ENCODE peak calls at places on chromosomes 4 and X, in ten cellular contexts. S, Z, G, P, K, I, M, R, F and H are unnamed samples.

GRCh38 chrX:71177327-71177726 is 32.7 kb downstream of the NLGN3 start:
- DNase-seq in S (no peak), Z (peak; percentile 42), G (no peak), P (no peak), K (no peak), I (no peak), M (no peak), R (no peak), F (no peak), H (peak; percentile 17)

GRCh38 chr4:65971686-65972085 is 301.4 kb upstream of the EPHA5 start:
- DNase-seq in S (no peak), Z (no peak), G (no peak), P (no peak), K (no peak), I (no peak), M (peak; percentile 60), R (no peak), F (no peak), H (no peak)

GRCh38 chrX:129123795-129124194 is 399.5 kb downstream of the SMARCA1 start:
- DNase-seq in S (no peak), Z (no peak), G (no peak), P (no peak), K (no peak), I (no peak), M (no peak), R (no peak), F (no peak), H (no peak)

GRCh38 chr4:67928547-67928946 is 34.7 kb downstream of the TMPRSS11A start:
- DNase-seq in S (no peak), Z (no peak), G (no peak), P (no peak), K (no peak), I (no peak), M (peak; percentile 6), R (no peak), F (no peak), H (peak; percentile 22)

GRCh38 chr4:134544303-134544761 is 342.7 kb upstream of the PABPC4L start:
- DNase-seq in S (no peak), Z (no peak), G (no peak), P (no peak), K (no peak), I (peak; percentile 32), M (peak; percentile 26), R (no peak), F (peak; percentile 74), H (peak; percentile 11)

GRCh38 chrX:132023896-132024386 is 839 bp downstream of the STK26 start:
- DNase-seq in S (no peak), Z (no peak), G (peak; percentile 19), P (no peak), K (peak; percentile 56), I (no peak), M (peak; percentile 68), R (no peak), F (no peak), H (no peak)

GRCh38 chrX:68999931-69000330 is 165.3 kb downstream of the PJA1 start:
- DNase-seq in S (no peak), Z (no peak), G (no peak), P (no peak), K (no peak), I (no peak), M (no peak), R (no peak), F (no peak), H (no peak)

GRCh38 chr4:185224597-185224996 is 15.2 kb downstream of the SNX25 start:
- DNase-seq in S (no peak), Z (no peak), G (no peak), P (no peak), K (no peak), I (no peak), M (no peak), R (no peak), F (no peak), H (no peak)

GRCh38 chrX:100976211-100976610 is 6.7 kb downstream of the ARL13A start:
- DNase-seq in S (peak; percentile 39), Z (no peak), G (no peak), P (no peak), K (no peak), I (no peak), M (no peak), R (no peak), F (no peak), H (no peak)

GRCh38 chrX:134171661-134172587 is 65.1 kb upstream of the CCDC160 start:
- DNase-seq in S (no peak), Z (peak; percentile 18), G (no peak), P (peak; percentile 34), K (no peak), I (peak; percentile 40), M (peak; percentile 75), R (no peak), F (no peak), H (no peak)

GRCh38 chrX:124504106-124504983 is 158.0 kb downstream of the SH2D1A start:
- DNase-seq in S (no peak), Z (no peak), G (no peak), P (no peak), K (no peak), I (no peak), M (no peak), R (no peak), F (no peak), H (no peak)

GRCh38 chr4:19523964-19524363 is 727.7 kb upstream of the SLIT2 start:
- DNase-seq in S (no peak), Z (no peak), G (no peak), P (no peak), K (no peak), I (no peak), M (no peak), R (no peak), F (no peak), H (no peak)

GRCh38 chr4:41507292-41507933 is 30.5 kb upstream of the LIMCH1 start:
- DNase-seq in S (no peak), Z (no peak), G (no peak), P (no peak), K (no peak), I (no peak), M (no peak), R (no peak), F (no peak), H (peak; percentile 51)

GRCh38 chrX:50827996-50828395 is 14.0 kb upstream of the SHROOM4 start:
- DNase-seq in S (peak; percentile 55), Z (no peak), G (no peak), P (no peak), K (no peak), I (peak; percentile 30), M (no peak), R (no peak), F (no peak), H (no peak)

GRCh38 chrX:42094208-42094607 is 170.9 kb upstream of the CASK start:
- DNase-seq in S (peak; percentile 7), Z (no peak), G (no peak), P (no peak), K (no peak), I (peak; percentile 12), M (no peak), R (no peak), F (no peak), H (peak; percentile 32)

GRCh38 chr4:189802884-189803283 is 137.8 kb upstream of the FRG1 start:
- DNase-seq in S (no peak), Z (no peak), G (no peak), P (no peak), K (no peak), I (no peak), M (no peak), R (no peak), F (no peak), H (no peak)
- TF ChIP-seq CTCF in S (peak; percentile 2), Z (no peak), G (no peak), P (no peak), K (no peak), I (peak; percentile 13), M (no peak), R (no peak), F (no peak), H (no peak)

DNA sequence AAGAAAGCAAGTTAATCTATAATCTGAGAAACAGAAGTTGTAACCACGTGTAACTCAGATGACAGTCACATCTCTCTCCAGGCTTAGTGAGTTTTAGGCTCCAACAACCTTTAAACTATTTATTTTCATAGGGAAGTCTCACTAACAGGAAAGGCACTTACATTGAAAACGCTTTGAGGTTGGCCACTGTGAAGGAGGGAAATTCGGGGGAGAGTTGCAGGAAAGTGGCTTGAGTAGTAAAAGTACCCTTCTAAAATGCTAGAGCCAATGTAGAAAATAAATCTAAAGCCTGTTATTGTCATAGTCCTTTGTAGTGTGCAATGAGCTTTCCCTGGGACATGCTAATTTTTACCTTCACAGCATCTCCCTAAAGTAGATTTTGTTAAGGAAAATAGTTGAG is 995 bp upstream of the NFXL1 start:
- DNase-seq in S (no peak), Z (no peak), G (no peak), P (no peak), K (no peak), I (no peak), M (no peak), R (no peak), F (no peak), H (no peak)
- H3K4me3 ChIP-seq in S (no peak overlapping the region), Z (no peak overlapping the region), G (no peak overlapping the region), P (no peak overlapping the region), K (peak overlapping the region; percentile 94), I (peak overlapping the region; percentile 45), M (no peak overlapping the region), R (no peak overlapping the region), F (no peak overlapping the region), H (no peak overlapping the region)

GRCh38 chr4:54322817-54323417 is 93.8 kb downstream of the PDGFRA start:
- DNase-seq in S (peak; percentile 59), Z (peak; percentile 70), G (peak; percentile 40), P (peak; percentile 45), K (peak; percentile 64), I (peak; percentile 88), M (peak; percentile 83), R (peak; percentile 62), F (no peak), H (peak; percentile 63)
- TF ChIP-seq CTCF in S (peak; percentile 72), Z (peak; percentile 71), G (peak; percentile 51), P (peak; percentile 66), K (peak; percentile 81), I (peak; percentile 82), M (peak; percentile 76), R (no peak), F (no peak), H (peak; percentile 76)

GRCh38 chr4:159177265-159178146 is 74.6 kb downstream of the RAPGEF2 start:
- DNase-seq in S (no peak), Z (no peak), G (no peak), P (no peak), K (no peak), I (no peak), M (no peak), R (no peak), F (no peak), H (no peak)

GRCh38 chr4:159175989-159176375 is 73.1 kb downstream of the RAPGEF2 start:
- DNase-seq in S (no peak), Z (no peak), G (no peak), P (no peak), K (no peak), I (no peak), M (no peak), R (no peak), F (no peak), H (no peak)

GRCh38 chr4:159174645-159175147 is 71.8 kb downstream of the RAPGEF2 start:
- DNase-seq in S (peak; percentile 12), Z (no peak), G (no peak), P (no peak), K (no peak), I (no peak), M (no peak), R (no peak), F (no peak), H (no peak)

GRCh38 chr4:159178147-159178541 is 75.3 kb downstream of the RAPGEF2 start:
- DNase-seq in S (peak; percentile 44), Z (no peak), G (no peak), P (no peak), K (no peak), I (no peak), M (no peak), R (no peak), F (no peak), H (peak; percentile 71)

GRCh38 chr4:159175165-159175988 is 72.5 kb downstream of the RAPGEF2 start:
- DNase-seq in S (peak; percentile 94), Z (peak; percentile 56), G (peak; percentile 66), P (peak; percentile 70), K (peak; percentile 51), I (peak; percentile 88), M (peak; percentile 85), R (peak; percentile 62), F (peak; percentile 80), H (peak; percentile 94)
- H3K4me3 ChIP-seq in S (peak overlapping the region; percentile 35), Z (no peak overlapping the region), G (no peak overlapping the region), P (no peak overlapping the region), K (no peak overlapping the region), I (no peak overlapping the region), M (no peak overlapping the region), R (no peak overlapping the region), F (no peak overlapping the region), H (peak overlapping the region; percentile 48)